ENCODE peak calls at places on chromosomes 4 and X, in nine cellular contexts. C is EH; X is lower leg skin; A is glomerular endothelial cell; M is SW 1271; Q is fibroblast of the conjunctiva; W is activated CD8-positive, alpha-beta memory T cell treated with anti-CD3 and anti-CD28 coated beads for 48 hours; R is T-cell; P is NCI-H1417. T is an unnamed sample.

GRCh38 chrX:120549483-120550452 is 11.0 kb downstream of the CUL4B start:
- DNase-seq in C (peak), X (no peak), A (no peak), M (peak), Q (peak), W (no peak), R (no peak), P (no peak), T (peak)

GRCh38 chrX:8668797-8669196 is 63.1 kb downstream of the ANOS1 start:
- DNase-seq in C (no peak), X (no peak), A (no peak), M (no peak), Q (no peak), W (no peak), R (no peak), P (no peak), T (peak)

GRCh38 chr4:159227378-159227777 is 124.5 kb downstream of the RAPGEF2 start:
- DNase-seq in C (peak), X (no peak), A (no peak), M (no peak), Q (no peak), W (no peak), R (no peak), P (peak), T (no peak)

GRCh38 chrX:100748133-100748532 is 16.2 kb upstream of the SYTL4 start:
- DNase-seq in C (peak), X (no peak), A (no peak), M (peak), Q (no peak), W (no peak), R (no peak), P (no peak), T (peak)

GRCh38 chr4:39718366-39719323 is 20.7 kb downstream of the UBE2K start:
- DNase-seq in C (no peak), X (no peak), A (no peak), M (no peak), Q (no peak), W (no peak), R (no peak), P (no peak), T (peak)

GRCh38 chr4:124423160-124423559 is 289.4 kb downstream of the ANKRD50 start:
- DNase-seq in C (peak), X (no peak), A (no peak), M (no peak), Q (no peak), W (no peak), R (no peak), P (no peak), T (no peak)

GRCh38 chrX:126272795-126273497 is 106.9 kb upstream of the DCAF12L2 start:
- DNase-seq in C (no peak), X (no peak), A (no peak), M (no peak), Q (no peak), W (no peak), R (no peak), P (no peak), T (no peak)

GRCh38 chr4:16018061-16018676 is 55.2 kb upstream of the FGFBP2 start:
- DNase-seq in C (no peak), X (no peak), A (no peak), M (no peak), Q (no peak), W (no peak), R (no peak), P (no peak), T (no peak)

GRCh38 chr4:4426511-4427477 is 39.9 kb downstream of the NSG1 start:
- DNase-seq in C (no peak), X (peak), A (no peak), M (no peak), Q (no peak), W (no peak), R (no peak), P (no peak), T (peak)

GRCh38 chrX:12767856-12768255 is 23.4 kb upstream of the PRPS2 start:
- DNase-seq in C (no peak), X (no peak), A (no peak), M (no peak), Q (no peak), W (no peak), R (no peak), P (peak), T (no peak)

GRCh38 chr4:3729188-3729884 is 36.8 kb upstream of the ADRA2C start:
- DNase-seq in C (peak), X (no peak), A (no peak), M (no peak), Q (no peak), W (no peak), R (no peak), P (no peak), T (no peak)

GRCh38 chrX:19725545-19726102 is 161.8 kb downstream of the SH3KBP1 start:
- DNase-seq in C (no peak), X (no peak), A (no peak), M (no peak), Q (no peak), W (no peak), R (no peak), P (no peak), T (no peak)

GRCh38 chrX:154126101-154126500 is 17.9 kb upstream of the OPN1LW start:
- DNase-seq in C (no peak), X (peak), A (no peak), M (no peak), Q (no peak), W (no peak), R (no peak), P (no peak), T (no peak)

GRCh38 chr4:75251547-75251946 is 262.7 kb downstream of the RCHY1 start:
- DNase-seq in C (no peak), X (no peak), A (no peak), M (no peak), Q (no peak), W (no peak), R (no peak), P (no peak), T (no peak)

GRCh38 chr4:8854866-8855265 is 16.8 kb downstream of the HMX1 start:
- DNase-seq in C (no peak), X (no peak), A (no peak), M (no peak), Q (no peak), W (no peak), R (no peak), P (no peak), T (peak)

GRCh38 chr4:718460-718859 is 12.8 kb downstream of the PCGF3 start:
- DNase-seq in C (no peak), X (no peak), A (no peak), M (no peak), Q (no peak), W (no peak), R (no peak), P (no peak), T (no peak)

GRCh38 chr4:5712517-5712916 is 1.5 kb downstream of the EVC start:
- DNase-seq in C (peak), X (no peak), A (no peak), M (no peak), Q (no peak), W (no peak), R (no peak), P (no peak), T (no peak)

GRCh38 chr4:94947681-94948108 is 189.9 kb downstream of the BMPR1B start:
- DNase-seq in C (no peak), X (no peak), A (no peak), M (no peak), Q (no peak), W (no peak), R (no peak), P (no peak), T (peak)

GRCh38 chr4:179399054-179399782 is 1957.0 kb upstream of the AGA start:
- DNase-seq in C (no peak), X (no peak), A (no peak), M (no peak), Q (no peak), W (no peak), R (no peak), P (peak), T (no peak)

GRCh38 chr4:167555338-167556022 is 321.2 kb upstream of the SPOCK3 start:
- DNase-seq in C (no peak), X (no peak), A (no peak), M (no peak), Q (no peak), W (no peak), R (no peak), P (peak), T (no peak)

GRCh38 chrX:106952988-106953387 is 32.8 kb downstream of the CLDN2 start:
- DNase-seq in C (peak), X (no peak), A (no peak), M (peak), Q (no peak), W (no peak), R (no peak), P (peak), T (no peak)

GRCh38 chrX:135114392-135114791 is 5.9 kb downstream of the ETDB start:
- DNase-seq in C (no peak), X (no peak), A (no peak), M (no peak), Q (no peak), W (no peak), R (no peak), P (no peak), T (no peak)

GRCh38 chr4:66034671-66035070 is 364.4 kb upstream of the EPHA5 start:
- DNase-seq in C (no peak), X (no peak), A (no peak), M (no peak), Q (no peak), W (no peak), R (no peak), P (no peak), T (no peak)

GRCh38 chr4:53563824-53564223 is 27.5 kb downstream of the LNX1 start:
- DNase-seq in C (peak), X (no peak), A (no peak), M (no peak), Q (no peak), W (no peak), R (no peak), P (no peak), T (no peak)

GRCh38 chr4:124631760-124632159 is 80.8 kb downstream of the ANKRD50 start:
- DNase-seq in C (peak), X (no peak), A (peak), M (peak), Q (peak), W (no peak), R (no peak), P (no peak), T (peak)

GRCh38 chr4:15240764-15241163 is 187.1 kb upstream of the C1QTNF7 start:
- DNase-seq in C (no peak), X (no peak), A (no peak), M (no peak), Q (no peak), W (no peak), R (no peak), P (no peak), T (no peak)

GRCh38 chrX:427812-428725 is 41.4 kb upstream of the PPP2R3B start:
- DNase-seq in C (peak), X (no peak), A (no peak), M (no peak), Q (peak), W (no peak), R (no peak), P (no peak), T (peak)

GRCh38 chr4:101086801-101087586 is 260.3 kb downstream of the PPP3CA start:
- DNase-seq in C (no peak), X (no peak), A (no peak), M (no peak), Q (no peak), W (no peak), R (no peak), P (no peak), T (peak)

GRCh38 chr4:55397521-55398321 is 2.0 kb downstream of the TMEM165 start:
- DNase-seq in C (peak), X (no peak), A (no peak), M (peak), Q (peak), W (no peak), R (no peak), P (peak), T (peak)

GRCh38 chrX:68083510-68083909 is 349.8 kb downstream of the OPHN1 start:
- DNase-seq in C (peak), X (no peak), A (no peak), M (no peak), Q (no peak), W (no peak), R (no peak), P (no peak), T (no peak)

GRCh38 chr4:132344924-132345828 is 803.9 kb upstream of the PCDH10 start:
- DNase-seq in C (no peak), X (no peak), A (no peak), M (peak), Q (no peak), W (no peak), R (no peak), P (no peak), T (no peak)

GRCh38 chrX:47190445-47191269 is 3.0 kb upstream of the UBA1 start:
- DNase-seq in C (peak), X (peak), A (peak), M (peak), Q (peak), W (peak), R (peak), P (peak), T (peak)

GRCh38 chr4:962231-963208 is 10.8 kb downstream of the DGKQ start:
- DNase-seq in C (no peak), X (no peak), A (no peak), M (no peak), Q (no peak), W (no peak), R (no peak), P (peak), T (no peak)

GRCh38 chrX:154799554-154800348 is 5.5 kb downstream of the MPP1 start:
- DNase-seq in C (no peak), X (no peak), A (peak), M (no peak), Q (no peak), W (no peak), R (no peak), P (peak), T (no peak)

GRCh38 chr4:158652920-158653319 is 18.8 kb downstream of the C4orf46 start:
- DNase-seq in C (no peak), X (no peak), A (no peak), M (no peak), Q (no peak), W (no peak), R (no peak), P (no peak), T (no peak)